ENCODE peak calls at places on chromosomes 3 and 15, in eight cellular contexts. T is osteoblast; K is aorta; X is left ventricle myocardium inferior; B is CD8-positive, alpha-beta T cell; I is adrenal gland; S is A549; V is colonic mucosa. M is an unnamed sample.

GRCh38 chr3:122661633-122662032 is 19.0 kb upstream of the PARP14 start:
- DNase-seq in T (no peak), K (peak; percentile 59), X (no peak), B (no peak), I (peak; percentile 28), S (no peak), V (no peak), M (no peak)

GRCh38 chr15:41258706-41259471 is 27.8 kb downstream of the CHP1 start:
- DNase-seq in T (peak; percentile 39), K (no peak), X (no peak), B (no peak), I (no peak), S (no peak), V (peak; percentile 38), M (no peak)

GRCh38 chr3:195451373-195452000 is 8.7 kb upstream of the ACAP2 start:
- DNase-seq in T (peak; percentile 19), K (no peak), X (no peak), B (no peak), I (no peak), S (no peak), V (no peak), M (no peak)

GRCh38 chr15:83733206-83733605 is 79.3 kb downstream of the ADAMTSL3 start:
- DNase-seq in T (no peak), K (no peak), X (no peak), B (no peak), I (no peak), S (peak; percentile 22), V (no peak), M (no peak)

GRCh38 chr15:85587707-85588441 is 206.9 kb downstream of the KLHL25 start:
- DNase-seq in T (no peak), K (no peak), X (no peak), B (no peak), I (no peak), S (no peak), V (no peak), M (no peak)

GRCh38 chr3:133570139-133570936 is 3.1 kb upstream of the CDV3 start:
- DNase-seq in T (no peak), K (no peak), X (no peak), B (no peak), I (no peak), S (no peak), V (no peak), M (no peak)

GRCh38 chr3:171416666-171417065 is 43.5 kb downstream of the TNIK start:
- DNase-seq in T (no peak), K (no peak), X (no peak), B (no peak), I (no peak), S (no peak), V (no peak), M (no peak)

GRCh38 chr3:52388933-52389332 is 56.0 kb downstream of the SEMA3G start:
- DNase-seq in T (peak; percentile 94), K (no peak), X (no peak), B (no peak), I (no peak), S (no peak), V (no peak), M (no peak)

DNA sequence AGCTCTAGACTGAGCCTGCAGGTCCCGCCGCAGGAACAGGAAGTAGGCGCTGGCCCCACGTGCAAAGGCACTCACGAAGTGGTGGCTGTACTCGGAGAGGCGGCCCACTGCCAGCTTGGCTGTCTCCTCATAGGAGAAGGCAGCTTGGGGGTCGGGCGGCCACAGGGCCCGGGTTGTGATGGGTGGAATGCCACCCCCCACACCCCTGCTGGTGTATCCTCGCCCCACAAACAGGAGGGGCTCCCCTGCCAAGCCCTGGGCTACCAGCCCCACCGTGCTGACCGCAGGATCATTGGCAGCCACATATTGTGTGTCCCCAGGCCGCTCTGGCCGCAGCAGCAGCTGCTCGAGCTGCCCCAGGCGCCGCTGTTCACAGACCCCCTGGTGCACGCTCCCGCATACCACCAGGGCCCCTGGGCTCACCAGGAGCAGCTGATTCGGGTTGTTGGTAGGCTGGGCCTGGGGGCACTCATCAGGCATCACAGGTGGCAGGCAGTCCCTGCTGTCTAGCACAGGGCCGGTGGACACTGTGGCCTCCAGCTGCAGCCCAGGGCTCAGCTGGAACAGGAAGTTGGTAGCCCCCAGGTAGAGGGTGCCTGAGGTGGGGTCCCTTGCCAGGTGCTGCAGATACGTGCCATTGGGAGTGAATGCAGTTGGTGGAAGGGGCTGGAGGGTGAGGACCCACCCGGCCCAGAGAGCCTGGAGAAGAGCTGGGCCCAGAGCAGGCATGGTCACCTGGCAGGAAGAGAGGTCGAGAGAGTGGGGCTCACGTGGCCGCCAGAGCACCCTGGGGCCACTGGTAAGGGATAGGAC is 5.8 kb downstream of the PLXNB1 start:
- DNase-seq in T (peak; percentile 81), K (no peak), X (no peak), B (no peak), I (no peak), S (no peak), V (no peak), M (no peak)
- H3K4me3 ChIP-seq in T (no peak overlapping the region), K (no peak overlapping the region), X (no peak overlapping the region), B (no peak overlapping the region), I (no peak overlapping the region), S (no peak overlapping the region), V (no peak overlapping the region), M (no peak overlapping the region)

DNA sequence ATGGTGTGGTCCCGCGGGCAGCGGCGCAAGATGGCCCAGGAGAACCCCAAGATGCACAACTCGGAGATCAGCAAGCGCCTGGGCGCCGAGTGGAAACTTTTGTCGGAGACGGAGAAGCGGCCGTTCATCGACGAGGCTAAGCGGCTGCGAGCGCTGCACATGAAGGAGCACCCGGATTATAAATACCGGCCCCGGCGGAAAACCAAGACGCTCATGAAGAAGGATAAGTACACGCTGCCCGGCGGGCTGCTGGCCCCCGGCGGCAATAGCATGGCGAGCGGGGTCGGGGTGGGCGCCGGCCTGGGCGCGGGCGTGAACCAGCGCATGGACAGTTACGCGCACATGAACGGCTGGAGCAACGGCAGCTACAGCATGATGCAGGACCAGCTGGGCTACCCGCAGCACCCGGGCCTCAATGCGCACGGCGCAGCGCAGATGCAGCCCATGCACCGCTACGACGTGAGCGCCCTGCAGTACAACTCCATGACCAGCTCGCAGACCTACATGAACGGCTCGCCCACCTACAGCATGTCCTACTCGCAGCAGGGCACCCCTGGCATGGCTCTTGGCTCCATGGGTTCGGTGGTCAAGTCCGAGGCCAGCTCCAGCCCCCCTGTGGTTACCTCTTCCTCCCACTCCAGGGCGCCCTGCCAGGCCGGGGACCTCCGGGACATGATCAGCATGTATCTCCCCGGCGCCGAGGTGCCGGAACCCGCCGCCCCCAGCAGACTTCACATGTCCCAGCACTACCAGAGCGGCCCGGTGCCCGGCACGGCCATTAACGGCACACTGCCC is 977 bp downstream of the SOX2 start:
- DNase-seq in T (peak; percentile 69), K (no peak), X (no peak), B (no peak), I (no peak), S (no peak), V (no peak), M (peak; percentile 72)
- H3K27ac ChIP-seq in T (no peak overlapping the region), K (no peak overlapping the region), X (peak overlapping the region; percentile 15), B (no peak overlapping the region), I (no peak overlapping the region), S (peak overlapping the region; percentile 78), V (no peak overlapping the region), M (no peak overlapping the region)

GRCh38 chr3:186237915-186238314 is 124.1 kb downstream of the DGKG start:
- DNase-seq in T (no peak), K (no peak), X (no peak), B (no peak), I (no peak), S (no peak), V (no peak), M (no peak)

GRCh38 chr3:186236357-186237020 is 125.5 kb downstream of the DGKG start:
- DNase-seq in T (no peak), K (no peak), X (no peak), B (no peak), I (no peak), S (no peak), V (no peak), M (no peak)

GRCh38 chr3:186239321-186239720 is 122.7 kb downstream of the DGKG start:
- DNase-seq in T (no peak), K (no peak), X (no peak), B (no peak), I (no peak), S (no peak), V (no peak), M (no peak)

GRCh38 chr3:186247821-186248814 is 113.9 kb downstream of the DGKG start:
- DNase-seq in T (no peak), K (peak; percentile 67), X (no peak), B (no peak), I (no peak), S (no peak), V (no peak), M (no peak)

DNA sequence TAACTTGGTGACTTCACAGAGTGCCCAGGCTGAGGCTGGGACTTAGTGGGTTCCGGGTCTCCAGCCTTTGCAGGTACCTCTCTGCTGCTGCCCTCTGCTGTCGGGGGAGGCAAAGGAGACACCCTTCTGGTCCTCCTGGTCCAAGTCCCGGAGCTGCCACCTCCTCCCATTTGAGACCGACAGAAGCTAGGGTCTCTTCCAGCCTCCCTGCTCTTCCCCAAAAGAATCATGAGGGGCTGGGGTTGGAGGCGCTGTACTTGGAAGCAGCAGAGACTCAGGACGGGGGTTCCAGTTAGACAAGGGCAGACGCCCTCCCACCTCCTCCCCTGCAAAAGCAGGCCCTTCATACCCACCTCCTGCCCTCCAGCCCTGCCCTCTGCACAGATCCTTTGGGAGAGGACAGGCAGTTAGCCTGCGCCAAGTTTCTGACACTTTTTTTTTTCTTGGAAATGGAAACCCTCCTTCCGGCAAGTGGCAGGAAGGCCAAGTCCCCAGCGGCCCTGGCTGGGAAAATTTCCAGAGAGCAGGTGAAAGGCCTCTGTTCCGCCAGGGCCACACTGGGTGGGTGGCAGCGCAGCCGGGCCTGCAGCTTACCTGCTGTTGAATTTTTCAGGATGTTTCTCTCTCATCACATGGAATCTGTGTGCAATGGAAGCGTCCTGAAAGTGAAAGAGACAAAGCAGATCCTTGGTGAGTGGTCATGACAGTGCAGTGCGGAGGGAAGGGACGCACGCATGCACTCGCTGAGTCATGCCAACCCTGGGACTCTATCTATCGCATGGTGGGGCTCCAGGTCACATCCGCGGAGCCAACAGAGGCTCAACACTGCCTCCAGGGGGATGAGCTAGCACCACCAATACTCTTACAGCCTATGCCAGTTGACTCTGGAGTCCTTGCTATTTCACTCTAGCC is 119.9 kb downstream of the DGKG start:
- DNase-seq in T (peak; percentile 95), K (peak; percentile 87), X (peak; percentile 74), B (no peak), I (peak; percentile 94), S (peak; percentile 92), V (peak; percentile 64), M (peak; percentile 88)
- H3K4me3 ChIP-seq in T (peak overlapping the region; percentile 77), K (no peak overlapping the region), X (peak overlapping the region; percentile 58), B (no peak overlapping the region), I (no peak overlapping the region), S (peak overlapping the region; percentile 51), V (peak overlapping the region; percentile 6), M (peak overlapping the region; percentile 8)

GRCh38 chr15:57528940-57529565 is 62.7 kb upstream of the MYZAP start:
- DNase-seq in T (no peak), K (no peak), X (no peak), B (no peak), I (no peak), S (no peak), V (no peak), M (no peak)

GRCh38 chr15:57529748-57530147 is 62.0 kb upstream of the MYZAP start:
- DNase-seq in T (no peak), K (no peak), X (no peak), B (no peak), I (no peak), S (no peak), V (no peak), M (no peak)

GRCh38 chr15:57534279-57534678 is 57.4 kb upstream of the MYZAP start:
- DNase-seq in T (no peak), K (no peak), X (no peak), B (no peak), I (no peak), S (no peak), V (no peak), M (no peak)

GRCh38 chr15:57537072-57537471 is 54.6 kb upstream of the MYZAP start:
- DNase-seq in T (peak; percentile 95), K (peak; percentile 88), X (no peak), B (no peak), I (peak; percentile 88), S (no peak), V (peak; percentile 40), M (no peak)

DNA sequence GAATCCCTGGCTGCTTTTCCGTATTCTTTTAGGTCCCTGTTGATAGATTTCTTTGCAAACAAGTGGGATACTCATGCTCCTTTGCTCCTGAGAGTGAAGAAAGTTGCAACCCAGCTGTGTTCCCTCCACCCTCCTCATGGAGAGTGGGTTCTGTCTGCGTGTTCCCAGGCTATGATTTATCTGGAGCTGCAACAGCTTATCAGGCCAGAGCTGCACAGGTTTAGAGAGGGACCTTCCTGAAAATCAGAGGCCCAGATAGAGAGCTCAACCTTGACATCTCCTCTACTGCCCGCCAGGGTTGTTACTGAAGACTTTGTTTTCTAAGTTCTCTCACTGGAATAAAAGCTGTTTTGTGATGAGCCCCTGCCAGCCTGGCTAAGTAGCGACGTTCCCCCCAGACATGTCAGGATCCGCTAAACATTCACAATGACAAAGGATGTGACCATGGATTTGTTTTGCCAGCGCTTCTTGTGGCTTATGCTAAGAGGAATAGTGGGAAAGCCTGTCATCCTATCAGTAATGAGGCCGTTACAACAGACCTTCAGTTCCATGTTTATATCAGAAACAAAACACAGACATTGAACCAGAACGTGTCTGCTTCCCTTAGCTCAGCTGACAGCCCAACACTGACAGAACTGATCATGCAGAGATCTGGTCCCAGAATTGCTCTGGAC is 58.5 kb upstream of the MYZAP start:
- DNase-seq in T (no peak), K (no peak), X (no peak), B (no peak), I (peak; percentile 43), S (no peak), V (no peak), M (no peak)
- H3K27ac ChIP-seq in T (no peak overlapping the region), K (no peak overlapping the region), X (peak overlapping the region; percentile 62), B (no peak overlapping the region), I (peak overlapping the region; percentile 24), S (no peak overlapping the region), V (no peak overlapping the region), M (no peak overlapping the region)

M was measured in spleen.